ENCODE peak calls at places on chromosomes 16 and 17, in four cellular contexts. One of them, this sample, is unnamed. For H3K4me1, the result is how much of the 10 kb centered on the place peaks cover.

GRCh38 chr16:1296688-1297412 is 12.6 kb upstream of the UBE2I start:
- DNase-seq in stomach: no peak
- DNase-seq in transverse colon: peak
- DNase-seq in GM23338: no peak
- DNase-seq in this sample: no peak

GRCh38 chr16:554640-555413 is 5.4 kb upstream of the PRR35 start:
- DNase-seq in stomach: no peak
- DNase-seq in GM23338: no peak
- DNase-seq in transverse colon: peak
- DNase-seq in this sample: no peak

GRCh38 chr16:53022374-53022773 is 30.3 kb downstream of the CHD9NB start:
- DNase-seq in GM23338: peak
- DNase-seq in stomach: peak
- DNase-seq in transverse colon: peak
- DNase-seq in this sample: no peak

GRCh38 chr16:20897253-20897896 is 2.8 kb downstream of the DCUN1D3 start:
- DNase-seq in transverse colon: no peak
- DNase-seq in GM23338: no peak
- DNase-seq in stomach: no peak
- DNase-seq in this sample: no peak

GRCh38 chr17:4908301-4908700 is 5.4 kb upstream of the CHRNE start:
- DNase-seq in stomach: no peak
- DNase-seq in transverse colon: no peak
- DNase-seq in GM23338: peak
- DNase-seq in this sample: no peak

GRCh38 chr16:75491876-75492275 is 3.4 kb downstream of the CHST6 start:
- DNase-seq in stomach: no peak
- DNase-seq in transverse colon: no peak
- DNase-seq in GM23338: peak
- DNase-seq in this sample: no peak

GRCh38 chr17:9611557-9611956 is 33.8 kb upstream of the USP43 start:
- DNase-seq in transverse colon: no peak
- DNase-seq in GM23338: no peak
- DNase-seq in stomach: no peak
- DNase-seq in this sample: no peak

GRCh38 chr17:57429966-57430365 is 173.6 kb downstream of the MSI2 start:
- DNase-seq in transverse colon: no peak
- DNase-seq in stomach: no peak
- DNase-seq in GM23338: no peak
- DNase-seq in this sample: no peak

GRCh38 chr16:57530531-57531252 is 5.7 kb downstream of the CCDC102A start:
- DNase-seq in stomach: no peak
- DNase-seq in GM23338: no peak
- DNase-seq in transverse colon: peak
- DNase-seq in this sample: peak

GRCh38 chr16:27174798-27175197 is 28.5 kb upstream of the KDM8 start:
- DNase-seq in stomach: no peak
- DNase-seq in GM23338: no peak
- DNase-seq in transverse colon: no peak
- DNase-seq in this sample: no peak

GRCh38 chr16:51641191-51641765 is 490.2 kb upstream of the SALL1 start:
- DNase-seq in GM23338: no peak
- DNase-seq in stomach: no peak
- DNase-seq in transverse colon: no peak
- DNase-seq in this sample: no peak

GRCh38 chr17:57629886-57630285 is 115.2 kb downstream of the CCDC182 start:
- DNase-seq in GM23338: no peak
- DNase-seq in stomach: no peak
- DNase-seq in transverse colon: no peak
- DNase-seq in this sample: no peak

GRCh38 chr17:65228734-65229390 is 91.7 kb downstream of the RGS9 start:
- DNase-seq in GM23338: no peak
- DNase-seq in transverse colon: no peak
- DNase-seq in stomach: no peak
- DNase-seq in this sample: no peak

GRCh38 chr17:2487306-2487705 is 24.4 kb downstream of the METTL16 start:
- DNase-seq in GM23338: no peak
- DNase-seq in stomach: no peak
- DNase-seq in transverse colon: no peak
- DNase-seq in this sample: no peak

GRCh38 chr17:29289852-29290251 is 4.1 kb downstream of the NUFIP2 start:
- DNase-seq in stomach: no peak
- DNase-seq in GM23338: no peak
- DNase-seq in transverse colon: no peak
- DNase-seq in this sample: no peak

GRCh38 chr17:67211742-67212141 is 33.3 kb downstream of the HELZ start:
- DNase-seq in transverse colon: no peak
- DNase-seq in stomach: no peak
- DNase-seq in GM23338: no peak
- DNase-seq in this sample: no peak

GRCh38 chr16:86952769-86953168 is 364.4 kb downstream of the C16orf95 start:
- DNase-seq in GM23338: no peak
- DNase-seq in stomach: no peak
- DNase-seq in transverse colon: no peak
- DNase-seq in this sample: no peak

GRCh38 chr17:77327566-77328463 is 187.0 kb downstream of the SEC14L1 start:
- DNase-seq in GM23338: no peak
- DNase-seq in transverse colon: peak
- DNase-seq in stomach: peak
- DNase-seq in this sample: peak

GRCh38 chr17:9968881-9969280 is 63.8 kb upstream of the RCVRN start:
- DNase-seq in transverse colon: no peak
- DNase-seq in GM23338: no peak
- DNase-seq in stomach: no peak
- DNase-seq in this sample: no peak

GRCh38 chr17:82648761-82649474 is 674 bp upstream of the WDR45B start:
- DNase-seq in GM23338: peak
- DNase-seq in stomach: peak
- DNase-seq in transverse colon: peak
- DNase-seq in this sample: peak

GRCh38 chr16:81900014-81900413 is 111.3 kb downstream of the SDR42E1 start:
- DNase-seq in stomach: no peak
- DNase-seq in GM23338: no peak
- DNase-seq in transverse colon: no peak
- DNase-seq in this sample: no peak

GRCh38 chr17:46777943-46778915 is 40.3 kb downstream of the WNT3 start:
- DNase-seq in stomach: no peak
- DNase-seq in GM23338: peak
- DNase-seq in transverse colon: no peak
- DNase-seq in this sample: no peak

GRCh38 chr17:66301418-66301863 is 972 bp upstream of the PRKCA start:
- DNase-seq in GM23338: peak
- DNase-seq in transverse colon: peak
- DNase-seq in stomach: no peak
- DNase-seq in this sample: no peak

GRCh38 chr17:17041571-17042380 is 481 bp upstream of the MPRIP start:
- DNase-seq in stomach: peak
- DNase-seq in transverse colon: peak
- DNase-seq in GM23338: peak
- DNase-seq in this sample: peak
- TF ChIP-seq POLR2AphosphoS5 in stomach: peak
- TF ChIP-seq POLR2AphosphoS5 in transverse colon: peak
- TF ChIP-seq POLR2AphosphoS5 in GM23338: no peak
- TF ChIP-seq POLR2AphosphoS5 in this sample: peak

GRCh38 chr16:65521685-65522338 is 399.9 kb upstream of the CDH11 start:
- DNase-seq in stomach: no peak
- DNase-seq in transverse colon: no peak
- DNase-seq in GM23338: peak
- DNase-seq in this sample: no peak

GRCh38 chr16:65524231-65524630 is 402.4 kb upstream of the CDH11 start:
- DNase-seq in stomach: no peak
- DNase-seq in GM23338: no peak
- DNase-seq in transverse colon: no peak
- DNase-seq in this sample: no peak

GRCh38 chr16:65522412-65522811 is 400.5 kb upstream of the CDH11 start:
- DNase-seq in transverse colon: no peak
- DNase-seq in stomach: no peak
- DNase-seq in GM23338: no peak
- DNase-seq in this sample: no peak

GRCh38 chr16:65524997-65525396 is 403.1 kb upstream of the CDH11 start:
- DNase-seq in stomach: no peak
- DNase-seq in GM23338: no peak
- DNase-seq in transverse colon: no peak
- DNase-seq in this sample: no peak

GRCh38 chr16:65523258-65523950 is 401.5 kb upstream of the CDH11 start:
- DNase-seq in transverse colon: no peak
- DNase-seq in stomach: no peak
- DNase-seq in GM23338: peak
- DNase-seq in this sample: no peak
- H3K4me1 ChIP-seq in transverse colon: under half
- H3K4me1 ChIP-seq in stomach: under half
- H3K4me1 ChIP-seq in GM23338: under half
- H3K4me1 ChIP-seq in this sample: under half

GRCh38 chr16:55502801-55503366 is 6.0 kb upstream of the LPCAT2 start:
- DNase-seq in stomach: peak
- DNase-seq in transverse colon: peak
- DNase-seq in GM23338: peak
- DNase-seq in this sample: peak
- TF ChIP-seq POLR2AphosphoS5 in stomach: peak
- TF ChIP-seq POLR2AphosphoS5 in transverse colon: peak
- TF ChIP-seq POLR2AphosphoS5 in GM23338: no peak
- TF ChIP-seq POLR2AphosphoS5 in this sample: peak

DNA sequence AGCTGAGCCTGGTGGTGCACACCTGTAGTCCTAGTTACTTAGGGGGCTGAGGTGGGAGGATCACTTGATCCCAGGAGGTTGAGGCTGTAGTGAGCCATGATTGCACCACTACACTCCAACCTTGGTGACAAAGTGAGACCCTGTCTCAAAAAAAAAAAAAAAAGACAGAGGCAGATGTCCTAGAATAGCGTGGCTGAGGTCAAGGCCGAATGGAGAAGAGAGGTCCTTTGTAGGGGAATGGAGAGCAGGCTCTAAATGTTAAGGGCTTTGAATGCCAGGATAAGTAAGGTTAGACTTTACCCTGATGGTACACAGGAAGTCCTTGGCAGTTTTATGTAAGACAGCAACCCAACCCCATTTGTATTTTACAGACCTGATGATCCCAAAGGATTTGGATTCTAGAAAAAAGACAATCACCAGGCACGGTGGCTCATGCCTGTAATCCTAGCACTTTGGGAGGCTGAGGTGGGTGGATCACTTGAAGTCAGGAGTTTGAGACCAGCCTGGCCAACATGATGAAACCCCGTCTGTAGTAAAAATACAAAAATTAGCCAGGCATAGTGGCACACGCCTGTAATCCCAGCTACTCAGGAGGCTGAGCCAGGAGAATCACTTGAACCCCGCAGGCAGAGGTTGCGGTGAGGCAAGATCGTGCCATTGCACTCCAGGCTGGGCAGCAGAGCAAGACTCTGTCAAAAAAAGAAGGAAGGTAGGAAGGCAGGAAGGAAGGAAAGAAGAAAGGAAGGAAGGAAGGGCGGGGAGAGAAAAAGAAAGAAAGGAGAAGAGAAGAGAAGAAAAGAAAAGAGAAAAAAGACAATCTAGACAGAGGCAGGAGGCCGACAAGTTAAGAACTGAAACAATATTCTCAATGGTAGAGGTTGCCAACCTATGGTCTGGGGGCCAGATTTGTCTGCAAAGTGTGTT is 2.1 kb upstream of the SBK1 start:
- DNase-seq in GM23338: no peak
- DNase-seq in transverse colon: no peak
- DNase-seq in stomach: no peak
- DNase-seq in this sample: no peak
- H3K4me1 ChIP-seq in GM23338: under half
- H3K4me1 ChIP-seq in transverse colon: under half
- H3K4me1 ChIP-seq in stomach: under half
- H3K4me1 ChIP-seq in this sample: under half

GRCh38 chr17:78704594-78704993 is 77.5 kb downstream of the CYTH1 start:
- DNase-seq in transverse colon: no peak
- DNase-seq in GM23338: no peak
- DNase-seq in stomach: peak
- DNase-seq in this sample: no peak

GRCh38 chr17:78706271-78706915 is 75.7 kb downstream of the CYTH1 start:
- DNase-seq in transverse colon: peak
- DNase-seq in GM23338: no peak
- DNase-seq in stomach: peak
- DNase-seq in this sample: no peak

GRCh38 chr17:78707923-78708322 is 74.2 kb downstream of the CYTH1 start:
- DNase-seq in stomach: no peak
- DNase-seq in GM23338: no peak
- DNase-seq in transverse colon: no peak
- DNase-seq in this sample: no peak

GRCh38 chr17:78707016-78707415 is 75.1 kb downstream of the CYTH1 start:
- DNase-seq in stomach: no peak
- DNase-seq in GM23338: no peak
- DNase-seq in transverse colon: no peak
- DNase-seq in this sample: no peak

DNA sequence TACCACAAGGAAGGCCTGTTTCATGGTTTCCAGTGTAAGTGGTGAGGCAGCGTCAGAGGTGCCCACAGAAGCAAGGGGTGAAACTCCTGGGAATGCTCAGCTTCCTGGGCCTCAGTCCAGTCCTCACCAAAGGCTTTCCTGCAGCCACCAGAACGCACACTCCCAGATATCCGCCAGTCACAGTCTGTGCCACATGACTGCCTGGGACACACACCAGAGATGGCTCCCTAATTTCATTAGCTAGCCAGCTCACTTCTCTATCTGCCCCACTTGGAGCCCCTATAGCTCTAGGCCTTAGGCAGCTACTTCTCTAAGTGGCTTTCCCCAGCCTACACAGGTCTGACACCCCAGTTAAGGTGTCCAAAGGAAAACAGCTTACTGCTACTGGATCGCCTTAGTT is 77.0 kb downstream of the CYTH1 start:
- DNase-seq in GM23338: no peak
- DNase-seq in stomach: no peak
- DNase-seq in transverse colon: no peak
- DNase-seq in this sample: no peak
- TF ChIP-seq POLR2AphosphoS5 in GM23338: no peak
- TF ChIP-seq POLR2AphosphoS5 in stomach: no peak
- TF ChIP-seq POLR2AphosphoS5 in transverse colon: no peak
- TF ChIP-seq POLR2AphosphoS5 in this sample: no peak